ENCODE peak calls at places on chromosomes 2 and 18, in five cellular contexts. L is left cardiac atrium; P is head of caudate nucleus; V is HFFc6; G is activated CD8-positive, alpha-beta T cell treated with anti-CD3 and anti-CD28 coated beads, Interleukin-2, amount 10 ng/mL, durations not matched to agents 7 days and 5 days. Q is an unnamed sample.

GRCh38 chr18:23154021-23154420 is 18.7 kb downstream of the CABLES1 start:
- DNase-seq in L (no peak), P (no peak), V (no peak), G (no peak), Q (no peak)

GRCh38 chr2:199329466-199329865 is 128.3 kb downstream of the SATB2 start:
- DNase-seq in L (no peak), P (no peak), V (no peak), G (no peak), Q (no peak)

GRCh38 chr2:152240559-152241231 is 65.1 kb upstream of the STAM2 start:
- DNase-seq in L (no peak), P (no peak), V (peak; percentile 84), G (no peak), Q (no peak)

GRCh38 chr2:871926-872680 is 78.5 kb upstream of the SNTG2 start:
- DNase-seq in L (no peak), P (no peak), V (no peak), G (no peak), Q (no peak)

GRCh38 chr2:190551928-190552327 is 17.4 kb upstream of the NEMP2 start:
- DNase-seq in L (peak; percentile 49), P (no peak), V (no peak), G (no peak), Q (no peak)

GRCh38 chr2:173773076-173773475 is 192.1 kb downstream of the SP3 start:
- DNase-seq in L (no peak), P (no peak), V (no peak), G (no peak), Q (no peak)

GRCh38 chr2:101022221-101022620 is 20.1 kb downstream of the RPL31 start:
- DNase-seq in L (no peak), P (no peak), V (no peak), G (no peak), Q (no peak)

GRCh38 chr2:109065335-109065734 is 63.7 kb upstream of the SH3RF3 start:
- DNase-seq in L (peak; percentile 61), P (peak; percentile 11), V (no peak), G (no peak), Q (no peak)

GRCh38 chr2:197269173-197269572 is 41.4 kb downstream of the ANKRD44 start:
- DNase-seq in L (no peak), P (no peak), V (peak; percentile 67), G (no peak), Q (no peak)

GRCh38 chr2:107751936-107752335 is 74.8 kb upstream of the RGPD4 start:
- DNase-seq in L (no peak), P (no peak), V (no peak), G (no peak), Q (no peak)

GRCh38 chr2:164114937-164115336 is 379.1 kb upstream of the FIGN start:
- DNase-seq in L (no peak), P (no peak), V (no peak), G (no peak), Q (no peak)

GRCh38 chr2:168439536-168439935 is 16.5 kb upstream of the CERS6 start:
- DNase-seq in L (no peak), P (no peak), V (no peak), G (no peak), Q (no peak)

GRCh38 chr18:11981633-11982366 is 493 bp downstream of the IMPA2 start:
- DNase-seq in L (peak; percentile 51), P (peak; percentile 24), V (no peak), G (peak; percentile 36), Q (peak; percentile 84)

GRCh38 chr2:222993920-222994650 is 57.9 kb upstream of the KCNE4 start:
- DNase-seq in L (peak; percentile 85), P (peak; percentile 56), V (peak; percentile 89), G (no peak), Q (peak; percentile 84)

GRCh38 chr2:20678751-20679150 is 11.8 kb downstream of the GDF7 start:
- DNase-seq in L (no peak), P (no peak), V (no peak), G (no peak), Q (no peak)

GRCh38 chr2:42084231-42084671 is 36.4 kb downstream of the PKDCC start:
- DNase-seq in L (no peak), P (no peak), V (no peak), G (no peak), Q (no peak)

GRCh38 chr2:152594022-152594712 is 123.1 kb downstream of the PRPF40A start:
- DNase-seq in L (peak; percentile 46), P (no peak), V (no peak), G (no peak), Q (no peak)

GRCh38 chr18:36424741-36425142 is 127.2 kb downstream of the FHOD3 start:
- DNase-seq in L (no peak), P (no peak), V (no peak), G (no peak), Q (no peak)

GRCh38 chr18:60391571-60392226 is 19.1 kb upstream of the MC4R start:
- DNase-seq in L (no peak), P (no peak), V (no peak), G (no peak), Q (no peak)

GRCh38 chr2:112623913-112624777 is 21.6 kb upstream of the SLC20A1 start:
- DNase-seq in L (peak; percentile 72), P (no peak), V (peak; percentile 84), G (peak; percentile 87), Q (peak; percentile 67)

GRCh38 chr18:61459896-61460295 is 126.7 kb downstream of the CDH20 start:
- DNase-seq in L (no peak), P (no peak), V (no peak), G (no peak), Q (no peak)

GRCh38 chr2:189698020-189698887 is 23.8 kb downstream of the ANKAR start:
- DNase-seq in L (no peak), P (no peak), V (peak; percentile 51), G (peak; percentile 62), Q (no peak)

GRCh38 chr18:11506871-11507270 is 102.5 kb upstream of the SLC35G4 start:
- DNase-seq in L (no peak), P (no peak), V (no peak), G (no peak), Q (no peak)

GRCh38 chr18:56097561-56098095 is 509.6 kb upstream of the TCF4 start:
- DNase-seq in L (no peak), P (no peak), V (no peak), G (no peak), Q (no peak)

GRCh38 chr2:81495556-81495955 is 1191.0 kb upstream of the LRRTM1 start:
- DNase-seq in L (no peak), P (no peak), V (no peak), G (no peak), Q (no peak)

Q was measured in aorta.